ENCODE peak calls at places on chromosomes 5 and 9, in eight cellular contexts. X, I, Z, S, P, J, Y and N are unnamed samples.

GRCh38 chr5:72412283-72413055 is 92.3 kb downstream of the PTCD2 start:
- DNase-seq in X (no peak), I (peak; percentile 2), Z (no peak), S (no peak), P (no peak), J (no peak), Y (no peak), N (no peak)

GRCh38 chr5:36698031-36698430 is 91.6 kb downstream of the SLC1A3 start:
- DNase-seq in X (no peak), I (no peak), Z (no peak), S (no peak), P (no peak), J (no peak), Y (no peak), N (no peak)

GRCh38 chr5:67249590-67249895 is 52.9 kb upstream of the CD180 start:
- DNase-seq in X (no peak), I (no peak), Z (no peak), S (no peak), P (no peak), J (no peak), Y (no peak), N (no peak)

GRCh38 chr5:10607023-10607665 is 43.3 kb downstream of the ANKRD33B start:
- DNase-seq in X (no peak), I (no peak), Z (no peak), S (no peak), P (no peak), J (peak; percentile 65), Y (no peak), N (no peak)

GRCh38 chr5:178997191-178997590 is 2.1 kb upstream of the GRM6 start:
- DNase-seq in X (no peak), I (no peak), Z (no peak), S (no peak), P (no peak), J (no peak), Y (no peak), N (no peak)

GRCh38 chr5:133365738-133366137 is 246.6 kb downstream of the FSTL4 start:
- DNase-seq in X (no peak), I (no peak), Z (no peak), S (no peak), P (no peak), J (no peak), Y (no peak), N (no peak)

GRCh38 chr5:169979871-169980270 is 424 bp downstream of the INSYN2B start:
- DNase-seq in X (no peak), I (no peak), Z (no peak), S (no peak), P (no peak), J (no peak), Y (no peak), N (no peak)

GRCh38 chr5:91225848-91226686 is 157.1 kb downstream of the ARRDC3 start:
- DNase-seq in X (peak; percentile 73), I (peak; percentile 66), Z (no peak), S (peak; percentile 46), P (no peak), J (no peak), Y (no peak), N (no peak)

GRCh38 chr5:162068412-162068811 is 839 bp downstream of the GABRG2 start:
- DNase-seq in X (peak; percentile 22), I (peak; percentile 65), Z (peak; percentile 43), S (peak; percentile 27), P (peak; percentile 38), J (no peak), Y (peak; percentile 1), N (no peak)

GRCh38 chr5:119255571-119256356 is 100.1 kb upstream of the TNFAIP8 start:
- DNase-seq in X (no peak), I (peak; percentile 58), Z (no peak), S (peak; percentile 57), P (peak; percentile 67), J (no peak), Y (no peak), N (no peak)

GRCh38 chr5:44942524-44943001 is 133.8 kb downstream of the MRPS30 start:
- DNase-seq in X (no peak), I (no peak), Z (no peak), S (no peak), P (no peak), J (no peak), Y (no peak), N (no peak)

GRCh38 chr5:67353500-67353931 is 156.9 kb upstream of the CD180 start:
- DNase-seq in X (peak; percentile 45), I (no peak), Z (no peak), S (no peak), P (no peak), J (no peak), Y (no peak), N (no peak)

GRCh38 chr5:72608297-72608696 is 101.1 kb upstream of the ZNF366 start:
- DNase-seq in X (no peak), I (no peak), Z (no peak), S (no peak), P (no peak), J (peak; percentile 19), Y (no peak), N (no peak)

GRCh38 chr5:128241071-128241695 is 157.6 kb downstream of the SLC12A2 start:
- DNase-seq in X (no peak), I (no peak), Z (no peak), S (no peak), P (no peak), J (no peak), Y (no peak), N (no peak)

GRCh38 chr5:83955916-83956315 is 235.3 kb upstream of the HAPLN1 start:
- DNase-seq in X (no peak), I (peak; percentile 59), Z (no peak), S (peak; percentile 56), P (no peak), J (no peak), Y (no peak), N (no peak)

GRCh38 chr9:35407846-35408245 is 82.1 kb upstream of the RUSC2 start:
- DNase-seq in X (no peak), I (no peak), Z (no peak), S (no peak), P (no peak), J (no peak), Y (no peak), N (no peak)

GRCh38 chr5:60586307-60586901 is 113.6 kb downstream of the DEPDC1B start:
- DNase-seq in X (no peak), I (peak; percentile 12), Z (no peak), S (no peak), P (no peak), J (no peak), Y (no peak), N (no peak)

GRCh38 chr5:132257131-132258101 is at the start of gene PDLIM4:
- DNase-seq in X (peak; percentile 59), I (no peak), Z (peak; percentile 12), S (peak; percentile 30), P (no peak), J (no peak), Y (no peak), N (no peak)

GRCh38 chr5:126044931-126045565 is 378.2 kb upstream of the GRAMD2B start:
- DNase-seq in X (no peak), I (no peak), Z (no peak), S (no peak), P (no peak), J (no peak), Y (no peak), N (no peak)

GRCh38 chr5:131994533-131995226 is 16.8 kb downstream of the ACSL6 start:
- DNase-seq in X (no peak), I (no peak), Z (no peak), S (no peak), P (no peak), J (no peak), Y (no peak), N (no peak)

GRCh38 chr5:53362521-53362941 is 117.9 kb upstream of the FST start:
- DNase-seq in X (no peak), I (peak; percentile 97), Z (peak; percentile 79), S (peak; percentile 99), P (peak; percentile 95), J (no peak), Y (no peak), N (no peak)

GRCh38 chr5:64292611-64293215 is 127.1 kb downstream of the RNF180 start:
- DNase-seq in X (no peak), I (no peak), Z (no peak), S (no peak), P (no peak), J (no peak), Y (no peak), N (no peak)
- TF ChIP-seq CTCF in X (no peak), I (no peak), Z (no peak), S (no peak), P (no peak), J (no peak), Y (no peak), N (no peak)

DNA sequence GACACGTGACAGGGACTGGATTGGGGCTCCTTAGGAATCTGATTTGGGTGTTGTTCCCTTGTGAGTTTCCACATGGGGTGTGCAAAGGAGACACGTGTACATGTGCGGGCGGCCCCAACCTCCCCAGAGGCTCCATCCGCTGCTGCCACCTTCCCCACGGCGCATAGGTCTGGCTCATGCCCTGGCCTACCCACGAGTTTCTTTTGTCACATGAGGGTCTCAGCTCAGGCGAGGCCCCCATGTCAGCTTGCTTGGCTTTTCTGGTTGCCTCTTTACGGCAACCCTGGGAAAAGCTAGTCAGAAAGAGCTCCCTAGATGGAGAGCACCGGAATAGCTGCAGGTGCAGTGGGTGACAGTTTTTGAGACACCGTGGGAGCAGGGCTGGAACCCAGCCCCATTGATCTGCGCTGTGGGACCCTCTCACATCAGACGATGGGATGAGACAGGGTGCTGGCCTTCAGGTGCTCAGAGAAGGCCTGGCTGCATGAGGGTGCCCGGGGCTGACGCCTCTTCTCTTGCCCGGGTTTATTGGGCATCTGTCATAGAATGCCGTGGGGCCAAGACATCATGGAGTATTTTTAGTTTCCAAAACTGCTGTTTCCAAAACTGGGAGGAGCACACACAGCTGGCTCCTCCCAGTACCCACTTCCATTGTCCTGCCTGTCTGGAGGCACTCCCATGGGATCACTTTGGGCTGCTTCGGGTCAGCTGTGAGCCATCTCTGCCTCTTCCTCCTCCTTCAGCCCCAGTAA is 107.8 kb downstream of the WNK2 start:
- DNase-seq in X (no peak), I (no peak), Z (no peak), S (no peak), P (no peak), J (no peak), Y (no peak), N (no peak)
- H3K4me1 ChIP-seq in X (peaks cover 14% of the 10 kb centered on the region), I (no peaks in the 10 kb centered on the region), Z (no peaks in the 10 kb centered on the region), S (peaks cover 5% of the 10 kb centered on the region), P (peaks cover 33% of the 10 kb centered on the region), J (peaks cover 29% of the 10 kb centered on the region), Y (no peaks in the 10 kb centered on the region), N (no peaks in the 10 kb centered on the region)

GRCh38 chr5:56116599-56117131 is 116.5 kb downstream of the ANKRD55 start:
- DNase-seq in X (no peak), I (no peak), Z (no peak), S (no peak), P (no peak), J (no peak), Y (no peak), N (no peak)
- H3K27ac ChIP-seq in X (no peak overlapping the region), I (no peak overlapping the region), Z (peak overlapping the region; percentile 10), S (no peak overlapping the region), P (no peak overlapping the region), J (no peak overlapping the region), Y (no peak overlapping the region), N (no peak overlapping the region)

GRCh38 chr5:61617995-61618525 is 286.0 kb downstream of the ZSWIM6 start:
- DNase-seq in X (no peak), I (no peak), Z (no peak), S (peak; percentile 40), P (no peak), J (no peak), Y (no peak), N (no peak)
- TF ChIP-seq CTCF in X (no peak), I (no peak), Z (no peak), S (no peak), P (no peak), J (no peak), Y (no peak), N (no peak)